ENCODE peak calls at places on chromosomes 12 and 14, in seven cellular contexts. D is H7; W is T-helper 2 cell; F is HT1080; U is Daoy; Q is stimulated activated CD4-positive, alpha-beta T cell treated with anti-CD3 and anti-CD28 coated beads, Interleukin-2, amount 100 ng/mL, for 48 hours; J is GM12865. K is an unnamed sample.

GRCh38 chr14:75794615-75795038 is 133.6 kb downstream of the TTLL5 start:
- DNase-seq in D (peak; percentile 11), W (no peak), F (peak; percentile 60), U (peak; percentile 27), Q (no peak), J (no peak), K (peak; percentile 41)

GRCh38 chr12:54162741-54163140 is 26.0 kb downstream of the SMUG1 start:
- DNase-seq in D (no peak), W (no peak), F (no peak), U (no peak), Q (no peak), J (no peak), K (no peak)

GRCh38 chr12:7460375-7461259 is 16.7 kb upstream of the CD163L1 start:
- DNase-seq in D (peak; percentile 49), W (no peak), F (peak; percentile 52), U (peak; percentile 46), Q (peak; percentile 45), J (peak; percentile 61), K (peak; percentile 53)

GRCh38 chr12:53207042-53207441 is at the start of gene ITGB7:
- DNase-seq in D (no peak), W (no peak), F (no peak), U (no peak), Q (no peak), J (peak; percentile 93), K (no peak)

GRCh38 chr12:1339608-1340319 is 254.6 kb downstream of the FBXL14 start:
- DNase-seq in D (no peak), W (no peak), F (no peak), U (no peak), Q (no peak), J (no peak), K (no peak)

GRCh38 chr14:106507354-106507753 is 981.0 kb downstream of the TMEM121 start:
- DNase-seq in D (no peak), W (no peak), F (no peak), U (no peak), Q (no peak), J (no peak), K (no peak)

GRCh38 chr12:68623984-68624383 is 13.3 kb downstream of the RAP1B start:
- DNase-seq in D (no peak), W (no peak), F (no peak), U (no peak), Q (no peak), J (no peak), K (no peak)

GRCh38 chr12:104486416-104486815 is 29.7 kb downstream of the CHST11 start:
- DNase-seq in D (no peak), W (no peak), F (no peak), U (no peak), Q (no peak), J (no peak), K (no peak)

GRCh38 chr14:22994762-22995275 is 12.5 kb upstream of the AJUBA start:
- DNase-seq in D (peak; percentile 71), W (no peak), F (peak; percentile 64), U (peak; percentile 48), Q (no peak), J (peak; percentile 55), K (peak; percentile 22)

GRCh38 chr12:47744778-47745436 is 13.8 kb downstream of the RAPGEF3 start:
- DNase-seq in D (no peak), W (no peak), F (no peak), U (no peak), Q (no peak), J (no peak), K (no peak)

GRCh38 chr12:52740591-52740990 is 36.6 kb downstream of the KRT76 start:
- DNase-seq in D (no peak), W (no peak), F (no peak), U (no peak), Q (no peak), J (no peak), K (peak; percentile 85)

K was measured in bronchial epithelial cell.